ENCODE peak calls at places on chromosomes 4 and X, in ten cellular contexts. O is AG04449, H is AG10803, L is testis, V is astrocyte of the cerebellum, C is tibial artery, S is fibroblast of the aortic adventitia, F is psoas muscle, Q is A549, Z is fibroblast of lung. K is an unnamed sample.

GRCh38 chr4:144699565-144699964 is 53.6 kb downstream of the HHIP start:
- DNase-seq in O (no peak), H (no peak), L (no peak), V (peak; percentile 49), C (no peak), S (peak; percentile 89), F (no peak), Q (no peak), Z (peak; percentile 82), K (no peak)

GRCh38 chr4:86283341-86283740 is 76.5 kb downstream of the MAPK10 start:
- DNase-seq in O (no peak), H (no peak), L (no peak), V (no peak), C (no peak), S (no peak), F (no peak), Q (no peak), Z (no peak), K (no peak)

GRCh38 chrX:3286196-3286920 is 60.1 kb downstream of the MXRA5 start:
- DNase-seq in O (no peak), H (peak; percentile 82), L (no peak), V (peak; percentile 82), C (no peak), S (peak; percentile 79), F (no peak), Q (peak; percentile 9), Z (peak; percentile 90), K (peak; percentile 82)

GRCh38 chrX:13293700-13294099 is 26.2 kb downstream of the ATXN3L start:
- DNase-seq in O (no peak), H (no peak), L (no peak), V (no peak), C (no peak), S (peak; percentile 13), F (no peak), Q (no peak), Z (peak; percentile 35), K (no peak)

GRCh38 chrX:150694738-150695410 is 1.7 kb downstream of the MTMR1 start:
- DNase-seq in O (no peak), H (no peak), L (no peak), V (no peak), C (no peak), S (no peak), F (no peak), Q (no peak), Z (no peak), K (no peak)

GRCh38 chr4:165288639-165289428 is 38.6 kb upstream of the MSMO1 start:
- DNase-seq in O (no peak), H (peak; percentile 74), L (no peak), V (peak; percentile 35), C (no peak), S (peak; percentile 81), F (no peak), Q (no peak), Z (peak; percentile 62), K (peak; percentile 91)

GRCh38 chr4:153479118-153479517 is 13.0 kb downstream of the TMEM131L start:
- DNase-seq in O (no peak), H (no peak), L (no peak), V (no peak), C (no peak), S (no peak), F (no peak), Q (no peak), Z (no peak), K (no peak)

GRCh38 chr4:110211007-110211769 is 12.8 kb upstream of the ELOVL6 start:
- DNase-seq in O (no peak), H (peak; percentile 63), L (peak; percentile 22), V (peak; percentile 29), C (no peak), S (peak; percentile 73), F (no peak), Q (peak; percentile 52), Z (peak; percentile 51), K (peak; percentile 69)

GRCh38 chr4:65028592-65028991 is 619.3 kb upstream of the TECRL start:
- DNase-seq in O (no peak), H (no peak), L (no peak), V (no peak), C (no peak), S (no peak), F (no peak), Q (no peak), Z (no peak), K (no peak)

GRCh38 chr4:65033899-65034298 is 624.6 kb upstream of the TECRL start:
- DNase-seq in O (no peak), H (no peak), L (no peak), V (peak; percentile 22), C (no peak), S (peak; percentile 2), F (no peak), Q (no peak), Z (peak; percentile 14), K (no peak)
- TF ChIP-seq CTCF in O (no peak), H (no peak), L (no peak), V (peak; percentile 49), C (no peak), S (peak; percentile 18), F (no peak), Q (no peak), Z (no peak), K (peak; percentile 14)

GRCh38 chr4:163161536-163162205 is 5.0 kb downstream of the NAF1 start:
- DNase-seq in O (peak; percentile 64), H (peak; percentile 60), L (no peak), V (no peak), C (no peak), S (peak; percentile 57), F (no peak), Q (no peak), Z (peak; percentile 97), K (peak; percentile 42)
- H3K4me3 ChIP-seq in O (peak overlapping the region; percentile 9), H (no peak overlapping the region), L (no peak overlapping the region), V (no peak overlapping the region), C (no peak overlapping the region), S (no peak overlapping the region), F (no peak overlapping the region), Q (no peak overlapping the region), Z (peak overlapping the region; percentile 20), K (no peak overlapping the region)

DNA sequence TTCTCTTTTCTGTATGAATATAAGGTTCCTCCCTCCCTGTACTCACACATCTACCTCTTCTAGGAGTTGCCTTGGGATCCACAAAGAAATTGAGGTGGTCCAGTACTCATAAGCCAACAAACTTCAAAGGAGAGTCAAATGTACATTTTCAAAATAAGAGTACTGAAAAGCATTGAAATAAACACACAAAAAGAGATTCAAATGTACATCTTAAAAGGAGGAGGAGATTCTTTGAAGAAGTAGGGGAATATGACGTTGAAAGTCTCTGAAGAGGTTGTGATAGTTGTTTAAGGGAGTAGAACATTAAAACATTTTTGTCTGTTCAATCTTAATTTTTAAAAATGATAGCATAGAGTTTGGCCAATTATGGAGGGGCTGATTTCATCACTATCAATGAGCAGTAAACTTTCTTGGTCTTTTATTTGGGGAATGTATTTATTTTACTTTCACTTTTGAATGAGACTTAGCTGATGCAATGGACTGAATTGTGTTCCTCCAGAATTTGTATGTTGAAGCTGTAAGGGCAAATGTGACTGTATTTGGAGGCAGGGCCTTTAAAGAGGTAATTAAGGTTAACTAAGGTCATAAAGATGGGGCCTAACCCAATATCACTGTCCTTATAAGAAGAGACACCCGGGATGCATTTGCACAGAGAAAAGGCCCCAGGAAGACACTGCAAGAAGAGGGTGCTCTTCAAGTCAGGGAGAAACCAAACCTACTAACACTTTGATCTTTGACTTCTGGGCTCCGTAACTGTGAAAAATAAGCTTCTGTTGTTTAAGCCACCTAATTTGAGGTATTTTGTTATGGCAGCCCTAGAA is 226.3 kb upstream of the PGRMC2 start:
- DNase-seq in O (no peak), H (peak; percentile 56), L (no peak), V (no peak), C (no peak), S (peak; percentile 75), F (no peak), Q (no peak), Z (peak; percentile 11), K (peak; percentile 75)
- TF ChIP-seq CTCF in O (no peak), H (no peak), L (no peak), V (no peak), C (no peak), S (no peak), F (no peak), Q (no peak), Z (no peak), K (no peak)

GRCh38 chrX:139647597-139647996 is 60.4 kb downstream of the MCF2 start:
- DNase-seq in O (no peak), H (no peak), L (no peak), V (no peak), C (no peak), S (no peak), F (no peak), Q (no peak), Z (no peak), K (no peak)

GRCh38 chrX:139640259-139640658 is 67.7 kb downstream of the MCF2 start:
- DNase-seq in O (no peak), H (no peak), L (no peak), V (no peak), C (no peak), S (no peak), F (no peak), Q (no peak), Z (no peak), K (no peak)

GRCh38 chrX:139639253-139639652 is 68.7 kb downstream of the MCF2 start:
- DNase-seq in O (no peak), H (no peak), L (peak; percentile 46), V (no peak), C (no peak), S (peak; percentile 17), F (no peak), Q (no peak), Z (no peak), K (no peak)

GRCh38 chrX:139642241-139642927 is 65.6 kb downstream of the MCF2 start:
- DNase-seq in O (no peak), H (peak; percentile 17), L (no peak), V (peak; percentile 16), C (no peak), S (peak; percentile 16), F (no peak), Q (no peak), Z (peak; percentile 36), K (peak; percentile 0)
- H3K4me3 ChIP-seq in O (no peak overlapping the region), H (no peak overlapping the region), L (peak overlapping the region; percentile 29), V (peak overlapping the region; percentile 29), C (no peak overlapping the region), S (peak overlapping the region; percentile 11), F (no peak overlapping the region), Q (no peak overlapping the region), Z (no peak overlapping the region), K (no peak overlapping the region)

DNA sequence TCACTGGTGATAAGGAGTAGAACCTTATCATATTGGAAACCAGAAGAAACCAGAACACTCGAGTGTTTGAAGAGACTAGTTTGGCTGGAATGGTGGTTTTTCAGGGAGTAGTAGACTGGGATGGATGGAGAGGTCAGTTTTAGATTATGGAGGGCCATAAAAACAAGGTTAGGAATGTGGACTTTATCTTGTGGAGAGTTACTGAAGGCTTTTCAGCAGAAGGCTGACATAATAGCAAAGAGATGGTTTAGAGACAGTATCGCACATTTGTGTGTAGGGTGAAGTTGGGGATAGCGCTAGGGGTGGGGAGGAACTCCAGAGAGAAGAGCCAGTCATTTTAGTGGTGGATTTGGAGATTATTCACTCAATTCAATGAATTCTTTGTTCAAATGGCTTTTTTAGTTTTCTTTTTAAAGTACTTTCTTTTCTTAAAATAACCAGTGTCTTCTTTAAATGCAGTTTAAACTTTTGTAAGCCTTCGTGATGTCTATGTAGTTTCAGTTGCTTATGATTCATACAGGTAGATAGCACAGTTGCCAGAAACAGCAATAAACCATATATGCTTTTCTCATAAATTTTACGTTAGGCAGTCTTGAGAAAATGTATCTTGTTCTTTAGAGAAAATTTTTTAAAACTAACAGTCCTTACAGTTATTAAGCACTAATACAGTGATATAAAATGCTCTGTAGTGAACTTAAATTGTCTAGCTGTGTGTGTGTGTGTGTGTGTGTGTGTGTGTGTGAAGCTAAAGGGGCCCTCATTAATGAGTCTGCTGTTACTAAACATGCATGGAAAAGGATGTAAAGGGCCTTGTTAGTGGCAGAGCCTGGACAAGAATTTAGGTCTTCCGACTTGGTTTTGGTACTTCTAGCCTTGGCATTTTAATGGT is 3.8 kb downstream of the ARHGAP10 start:
- DNase-seq in O (no peak), H (peak; percentile 25), L (no peak), V (no peak), C (no peak), S (peak; percentile 23), F (no peak), Q (no peak), Z (peak; percentile 40), K (peak; percentile 26)
- TF ChIP-seq CTCF in O (no peak), H (no peak), L (no peak), V (no peak), C (no peak), S (no peak), F (no peak), Q (no peak), Z (no peak), K (no peak)

K was measured in fibroblast of villous mesenchyme.